ENCODE peak calls at places on chromosomes 6 and 20, in ten cellular contexts. C is epithelial cell of prostate; O is pons; B is AG09309; K is retina; A is neural crest cell; S is activated CD4-positive, alpha-beta T cell treated with anti-CD3 and anti-CD28 coated beads for 24 hours; G is fibroblast of villous mesenchyme; V is AG04450; E is germinal center. U is an unnamed sample.

GRCh38 chr6:15527838-15528617 is 134.8 kb downstream of the DTNBP1 start:
- DNase-seq in S (no peak), V (no peak), E (no peak), B (no peak), G (no peak), K (no peak), C (no peak), A (no peak), O (no peak), U (no peak)

GRCh38 chr6:110590821-110591351 is 114.5 kb upstream of the SLC22A16 start:
- DNase-seq in E (no peak), O (no peak), S (peak), K (no peak), B (no peak), V (no peak), A (no peak), G (no peak), C (no peak), U (no peak)

GRCh38 chr6:21436625-21437024 is 156.9 kb upstream of the SOX4 start:
- DNase-seq in B (no peak), E (no peak), G (no peak), O (no peak), C (no peak), K (no peak), V (no peak), A (no peak), S (no peak), U (no peak)

GRCh38 chr6:112475083-112475482 is 128.0 kb downstream of the RFPL4B start:
- DNase-seq in S (no peak), E (no peak), B (peak), O (no peak), A (no peak), C (no peak), V (no peak), G (peak), K (no peak), U (no peak)

GRCh38 chr6:170405311-170405975 is 98.9 kb downstream of the FAM120B start:
- DNase-seq in O (no peak), K (no peak), S (no peak), A (no peak), C (peak), E (no peak), V (peak), B (peak), G (peak), U (no peak)

GRCh38 chr6:41466437-41466990 is 79.7 kb upstream of the FOXP4 start:
- DNase-seq in A (no peak), S (no peak), G (peak), K (no peak), V (no peak), E (no peak), C (no peak), O (no peak), B (no peak), U (no peak)

GRCh38 chr6:146545608-146546007 is 2.0 kb downstream of the RAB32 start:
- DNase-seq in S (no peak), G (peak), B (peak), K (no peak), E (no peak), A (no peak), V (no peak), O (peak), C (no peak), U (no peak)

GRCh38 chr6:166707045-166707444 is 80.0 kb upstream of the RPS6KA2 start:
- DNase-seq in E (no peak), C (no peak), B (no peak), A (peak), V (no peak), O (peak), K (peak), G (peak), S (peak), U (no peak)

GRCh38 chr6:164344801-164345291 is 930.3 kb downstream of the QKI start:
- DNase-seq in G (no peak), E (no peak), O (peak), A (no peak), K (peak), V (no peak), C (no peak), B (no peak), S (no peak), U (peak)

GRCh38 chr6:47195251-47195650 is 114.5 kb downstream of the TNFRSF21 start:
- DNase-seq in C (no peak), G (peak), S (no peak), B (no peak), A (no peak), E (no peak), K (no peak), V (no peak), O (no peak), U (no peak)

GRCh38 chr6:154752015-154752414 is 18.8 kb downstream of the SCAF8 start:
- DNase-seq in K (no peak), V (no peak), S (no peak), C (no peak), O (no peak), E (no peak), A (no peak), B (no peak), G (no peak), U (no peak)

GRCh38 chr6:34155471-34156300 is 9.8 kb upstream of the GRM4 start:
- DNase-seq in A (no peak), V (no peak), E (no peak), S (no peak), C (no peak), G (no peak), O (no peak), B (no peak), K (no peak), U (no peak)

GRCh38 chr6:111824608-111825337 is 48.5 kb downstream of the FYN start:
- DNase-seq in G (peak), S (no peak), O (no peak), B (no peak), K (no peak), E (no peak), C (no peak), V (no peak), A (no peak), U (no peak)

GRCh38 chr20:18138639-18139583 is 1.2 kb downstream of the KAT14 start:
- DNase-seq in A (no peak), G (no peak), S (no peak), V (no peak), K (peak), O (no peak), C (no peak), E (no peak), B (no peak), U (no peak)

GRCh38 chr20:38970302-38970701 is 8.2 kb downstream of the DHX35 start:
- DNase-seq in G (peak), K (no peak), E (no peak), B (peak), O (no peak), S (no peak), V (no peak), A (no peak), C (peak), U (no peak)

GRCh38 chr6:168093071-168093505 is 14.1 kb upstream of the FRMD1 start:
- DNase-seq in E (no peak), K (no peak), S (no peak), A (no peak), V (no peak), B (no peak), C (no peak), G (no peak), O (no peak), U (no peak)

GRCh38 chr6:37696220-37696840 is 1.4 kb downstream of the MDGA1 start:
- DNase-seq in V (no peak), E (peak), O (no peak), A (peak), C (no peak), S (peak), B (no peak), K (peak), G (peak), U (no peak)

GRCh38 chr6:15472626-15473025 is 190.2 kb downstream of the DTNBP1 start:
- DNase-seq in C (no peak), K (no peak), V (no peak), G (no peak), S (no peak), B (no peak), A (no peak), O (no peak), E (no peak), U (no peak)

GRCh38 chr6:69775450-69775849 is 21.4 kb downstream of the LMBRD1 start:
- DNase-seq in A (no peak), B (no peak), C (no peak), G (no peak), O (peak), S (no peak), V (no peak), E (no peak), K (no peak), U (no peak)